ENCODE peak calls at places on chromosomes 4 and X, in ten cellular contexts. V, O, M, W, C, T, B, N, I and K are unnamed samples. For H3K4me1, the result is how much of the 10 kb centered on the place peaks cover.

GRCh38 chrX:112668476-112669404 is 11.0 kb downstream of the LHFPL1 start:
- DNase-seq in N (no peak), V (no peak), W (no peak), C (no peak), T (no peak), M (no peak), I (no peak), B (no peak), O (no peak), K (no peak)

GRCh38 chrX:115970718-115971117 is 199.8 kb upstream of the AGTR2 start:
- DNase-seq in V (no peak), M (no peak), I (no peak), N (no peak), O (no peak), C (no peak), B (no peak), T (no peak), W (no peak), K (no peak)

GRCh38 chr4:181650033-181650825 is 593.0 kb upstream of the TENM3 start:
- DNase-seq in C (no peak), T (peak), I (no peak), O (no peak), V (no peak), B (peak), N (peak), W (no peak), M (no peak), K (no peak)

GRCh38 chrX:31223817-31224216 is 152.0 kb upstream of the FTHL17 start:
- DNase-seq in M (no peak), T (peak), V (no peak), O (no peak), B (peak), C (no peak), W (no peak), I (no peak), N (no peak), K (no peak)

GRCh38 chr4:74969507-74970474 is 36.9 kb downstream of the PARM1 start:
- DNase-seq in N (no peak), V (no peak), B (no peak), M (no peak), T (no peak), W (peak), O (peak), C (no peak), I (no peak), K (no peak)

GRCh38 chrX:33379839-33380238 is 168.5 kb upstream of the DMD start:
- DNase-seq in C (no peak), I (no peak), V (no peak), M (no peak), O (no peak), T (no peak), B (no peak), N (peak), W (no peak), K (no peak)

GRCh38 chrX:134251241-134251640 is 14.3 kb downstream of the CCDC160 start:
- DNase-seq in M (no peak), T (no peak), V (no peak), C (no peak), I (no peak), O (no peak), W (no peak), B (no peak), N (no peak), K (no peak)

GRCh38 chrX:9907645-9908387 is 59.3 kb upstream of the CLDN34 start:
- DNase-seq in W (no peak), N (no peak), M (no peak), I (no peak), T (peak), O (no peak), C (no peak), V (no peak), B (peak), K (no peak)

GRCh38 chr4:7063362-7063761 is 4.5 kb downstream of the GRPEL1 start:
- DNase-seq in I (no peak), W (no peak), V (no peak), N (no peak), O (no peak), T (no peak), C (no peak), B (no peak), M (no peak), K (no peak)

GRCh38 chr4:185752881-185753280 is 59.1 kb downstream of the SORBS2 start:
- DNase-seq in W (no peak), N (no peak), T (no peak), C (no peak), O (no peak), B (no peak), I (no peak), M (no peak), V (no peak), K (no peak)

GRCh38 chr4:158169931-158170690 is 2.7 kb downstream of the GASK1B start:
- DNase-seq in W (no peak), T (peak), B (peak), O (no peak), M (no peak), I (no peak), N (peak), V (no peak), C (no peak), K (no peak)

GRCh38 chr4:163331629-163332360 is 601 bp downstream of the NPY1R start:
- DNase-seq in B (peak), N (peak), C (no peak), W (peak), I (no peak), V (no peak), M (no peak), O (peak), T (peak), K (no peak)

GRCh38 chr4:99300934-99301333 is 10.1 kb upstream of the ADH1A start:
- DNase-seq in M (peak), N (peak), B (peak), W (peak), O (peak), C (peak), T (peak), I (peak), V (peak), K (no peak)

GRCh38 chr4:64503945-64504675 is 94.9 kb upstream of the TECRL start:
- DNase-seq in T (no peak), N (no peak), M (no peak), V (no peak), I (no peak), W (no peak), O (no peak), B (no peak), C (no peak), K (no peak)

GRCh38 chr4:11281720-11282119 is 147.0 kb downstream of the HS3ST1 start:
- DNase-seq in M (no peak), O (no peak), C (no peak), T (no peak), V (no peak), N (no peak), W (no peak), I (no peak), B (peak), K (no peak)

GRCh38 chrX:45351478-45351877 is 150.8 kb upstream of the DIPK2B start:
- DNase-seq in T (peak), O (no peak), B (peak), W (no peak), M (no peak), I (no peak), V (no peak), N (no peak), C (no peak), K (no peak)

GRCh38 chr4:142817442-142817841 is 28.7 kb downstream of the INPP4B start:
- DNase-seq in N (no peak), C (no peak), T (peak), B (peak), W (no peak), V (no peak), O (no peak), M (no peak), I (peak), K (no peak)

GRCh38 chrX:48466696-48467095 is 3.4 kb downstream of the SLC38A5 start:
- DNase-seq in C (no peak), V (no peak), M (no peak), B (no peak), N (no peak), W (no peak), T (no peak), O (no peak), I (no peak), K (no peak)

GRCh38 chr4:174284181-174284886 is 623 bp downstream of the CEP44 start:
- DNase-seq in B (peak), T (peak), V (peak), M (no peak), I (no peak), N (peak), C (no peak), O (no peak), W (no peak), K (peak)

GRCh38 chr4:23934915-23935314 is 45.1 kb upstream of the PPARGC1A start:
- DNase-seq in M (peak), V (peak), C (no peak), I (peak), N (no peak), W (peak), O (peak), B (peak), T (peak), K (no peak)

GRCh38 chr4:52957220-52957686 is 95.1 kb downstream of the RASL11B start:
- DNase-seq in N (peak), C (no peak), V (peak), I (no peak), W (no peak), B (peak), T (peak), O (no peak), M (no peak), K (no peak)

GRCh38 chrX:131746491-131746968 is 202.7 kb downstream of the OR13H1 start:
- DNase-seq in M (peak), V (peak), N (no peak), C (peak), B (peak), I (no peak), O (no peak), T (no peak), W (peak), K (no peak)

GRCh38 chr4:1012031-1012739 is 759 bp downstream of the FGFRL1 start:
- DNase-seq in N (peak), W (no peak), B (peak), M (no peak), O (no peak), I (no peak), V (peak), T (peak), C (peak), K (peak)

GRCh38 chr4:84733343-84734033 is 150.6 kb downstream of the CDS1 start:
- DNase-seq in N (no peak), T (no peak), B (no peak), M (no peak), W (no peak), C (no peak), V (no peak), I (no peak), O (peak), K (no peak)

GRCh38 chr4:71268156-71268555 is 70.7 kb upstream of the SLC4A4 start:
- DNase-seq in N (no peak), M (no peak), V (no peak), T (peak), I (no peak), C (no peak), O (no peak), B (peak), W (no peak), K (no peak)

GRCh38 chrX:15718283-15718970 is 19.6 kb upstream of the CA5B start:
- DNase-seq in C (no peak), B (no peak), O (no peak), N (no peak), V (no peak), M (no peak), I (no peak), W (no peak), T (no peak), K (no peak)

GRCh38 chr4:85740431-85740861 is 265.5 kb downstream of the ARHGAP24 start:
- DNase-seq in I (no peak), W (no peak), N (no peak), M (no peak), C (no peak), T (peak), B (peak), V (no peak), O (no peak), K (no peak)

GRCh38 chr4:33566649-33567048 is 2677.7 kb downstream of the ARAP2 start:
- DNase-seq in N (no peak), T (no peak), C (no peak), I (no peak), M (no peak), V (no peak), O (no peak), W (no peak), B (no peak), K (no peak)

GRCh38 chr4:177118596-177118995 is 191.1 kb upstream of the NEIL3 start:
- DNase-seq in W (peak), V (no peak), T (peak), B (peak), M (no peak), O (peak), I (peak), C (no peak), N (no peak), K (no peak)

GRCh38 chrX:38262715-38263620 is 42.3 kb upstream of the SRPX start:
- DNase-seq in V (no peak), M (no peak), I (no peak), O (no peak), N (no peak), B (peak), C (no peak), W (no peak), T (peak), K (no peak)

GRCh38 chrX:2677764-2678163 is 13.3 kb upstream of the CD99 start:
- DNase-seq in T (peak), I (peak), O (peak), V (peak), B (peak), N (no peak), M (peak), C (no peak), W (peak), K (no peak)

GRCh38 chrX:153632612-153632980 is 14.4 kb upstream of the DUSP9 start:
- DNase-seq in W (no peak), C (no peak), N (no peak), I (no peak), M (no peak), B (no peak), V (no peak), O (no peak), T (no peak), K (no peak)

DNA sequence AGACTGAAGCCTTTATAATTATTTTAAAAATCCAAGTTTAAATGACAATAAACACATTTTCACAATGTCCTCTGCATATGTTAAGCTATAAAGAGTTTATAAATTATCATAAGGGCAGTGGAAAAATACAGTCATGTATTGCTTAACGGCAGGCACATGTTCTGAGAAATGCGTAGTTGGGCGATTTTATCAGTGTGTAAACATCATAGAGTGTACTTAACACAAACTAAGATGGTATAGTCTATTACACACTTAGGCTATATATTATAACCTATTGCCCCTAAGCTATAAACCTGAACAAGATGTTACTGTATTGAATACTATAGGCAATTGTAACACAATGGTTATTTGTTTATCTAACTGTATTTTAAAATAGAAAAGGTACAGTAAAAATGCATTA is 254.7 kb downstream of the GABRG1 start:
- DNase-seq in I (no peak), N (no peak), W (no peak), C (no peak), M (no peak), B (no peak), O (no peak), T (no peak), V (no peak), K (no peak)
- H3K4me3 ChIP-seq in I (no peak), N (no peak), W (no peak), C (no peak), M (no peak), B (no peak), O (no peak), T (no peak), V (no peak), K (no peak)

GRCh38 chr4:113504422-113504821 is 257.1 kb downstream of the CAMK2D start:
- DNase-seq in W (no peak), C (no peak), O (no peak), I (no peak), M (no peak), N (no peak), V (no peak), T (no peak), B (no peak), K (no peak)
- H3K27ac ChIP-seq in W (no peak), C (no peak), O (peak), I (no peak), M (no peak), N (no peak), V (no peak), T (no peak), B (no peak), K (no peak)

DNA sequence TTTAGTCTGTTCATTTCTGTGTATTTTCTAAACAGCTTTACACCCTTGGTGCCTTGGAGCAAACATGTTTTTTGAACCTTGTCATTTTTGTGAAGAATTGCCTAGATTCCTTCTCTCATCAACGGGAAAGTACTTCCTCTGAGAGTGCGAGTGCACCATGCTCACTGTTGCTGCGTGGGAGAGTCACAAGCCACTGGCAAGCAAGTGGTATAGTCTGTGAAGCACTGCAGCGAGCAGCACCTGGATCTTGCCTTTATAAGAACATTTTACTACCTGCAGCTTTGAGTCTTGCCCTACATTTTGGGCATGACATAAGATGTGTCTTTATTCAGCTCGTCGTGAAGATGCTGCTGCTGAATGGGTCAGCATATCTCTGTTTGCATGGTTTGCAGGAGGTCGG is 44.9 kb downstream of the HADH start:
- DNase-seq in B (no peak), V (no peak), I (no peak), W (no peak), O (no peak), M (no peak), T (no peak), N (no peak), C (no peak), K (no peak)
- H3K4me1 ChIP-seq in B (under half), V (under half), I (under half), W (under half), O (under half), M (under half), T (under half), N (under half), C (under half), K (under half)

GRCh38 chr4:134935320-134935719 is 733.7 kb upstream of the PABPC4L start:
- DNase-seq in C (no peak), N (no peak), V (no peak), B (no peak), T (peak), M (no peak), O (no peak), I (peak), W (peak), K (no peak)

GRCh38 chr4:134934036-134934806 is 732.6 kb upstream of the PABPC4L start:
- DNase-seq in N (no peak), B (no peak), O (no peak), T (no peak), V (no peak), M (no peak), W (no peak), I (no peak), C (no peak), K (no peak)

GRCh38 chr4:134936014-134936413 is 734.4 kb upstream of the PABPC4L start:
- DNase-seq in I (no peak), N (no peak), B (no peak), C (no peak), O (no peak), W (no peak), V (no peak), T (no peak), M (no peak), K (no peak)
- H3K4me3 ChIP-seq in I (no peak), N (no peak), B (no peak), C (no peak), O (no peak), W (no peak), V (no peak), T (no peak), M (no peak), K (no peak)